ENCODE peak calls at places on chromosomes 2 and 18, in six cellular contexts. T, O, L, B, R and Y are unnamed samples.

GRCh38 chr18:13159579-13159978 is 59.0 kb upstream of the LDLRAD4 start:
- DNase-seq in T (peak), O (no peak), L (peak), B (no peak), R (no peak), Y (peak)

GRCh38 chr2:158845869-158846268 is 50.8 kb downstream of the DAPL1 start:
- DNase-seq in T (no peak), O (no peak), L (no peak), B (no peak), R (no peak), Y (no peak)

GRCh38 chr2:189164732-189165131 is 14.8 kb downstream of the COL5A2 start:
- DNase-seq in T (no peak), O (no peak), L (no peak), B (no peak), R (no peak), Y (no peak)

GRCh38 chr2:3805120-3805519 is 101.7 kb downstream of the DCDC2C start:
- DNase-seq in T (peak), O (no peak), L (no peak), B (no peak), R (no peak), Y (no peak)

GRCh38 chr2:11389551-11390528 is 45.4 kb upstream of the ROCK2 start:
- DNase-seq in T (no peak), O (no peak), L (no peak), B (no peak), R (no peak), Y (no peak)

GRCh38 chr18:73614812-73615211 is 532.8 kb downstream of the FBXO15 start:
- DNase-seq in T (no peak), O (no peak), L (no peak), B (no peak), R (no peak), Y (no peak)

GRCh38 chr18:55189972-55190371 is 230.7 kb upstream of the CCDC68 start:
- DNase-seq in T (no peak), O (no peak), L (no peak), B (no peak), R (no peak), Y (no peak)

GRCh38 chr18:68233043-68233442 is 481.9 kb downstream of the TMX3 start:
- DNase-seq in T (no peak), O (no peak), L (no peak), B (no peak), R (no peak), Y (no peak)

GRCh38 chr2:23376972-23377371 is 8.0 kb upstream of the KLHL29 start:
- DNase-seq in T (no peak), O (no peak), L (no peak), B (no peak), R (no peak), Y (no peak)

GRCh38 chr2:215793747-215794595 is 219.4 kb downstream of the MREG start:
- DNase-seq in T (no peak), O (no peak), L (no peak), B (no peak), R (no peak), Y (no peak)

GRCh38 chr2:148590613-148591012 is 53.9 kb upstream of the EPC2 start:
- DNase-seq in T (no peak), O (no peak), L (no peak), B (no peak), R (no peak), Y (no peak)

GRCh38 chr2:146764301-146764700 is 1080.5 kb upstream of the ACVR2A start:
- DNase-seq in T (no peak), O (no peak), L (no peak), B (no peak), R (no peak), Y (no peak)

GRCh38 chr18:3808985-3809780 is 359.2 kb downstream of the TGIF1 start:
- DNase-seq in T (no peak), O (no peak), L (no peak), B (no peak), R (no peak), Y (no peak)

GRCh38 chr2:227703280-227703732 is 14.5 kb downstream of the SLC19A3 start:
- DNase-seq in T (no peak), O (no peak), L (no peak), B (no peak), R (no peak), Y (no peak)

GRCh38 chr2:139790807-139791206 is 1010.6 kb upstream of the NXPH2 start:
- DNase-seq in T (no peak), O (no peak), L (no peak), B (no peak), R (no peak), Y (peak)

GRCh38 chr2:239495816-239496371 is 95.1 kb upstream of the HDAC4 start:
- DNase-seq in T (peak), O (no peak), L (no peak), B (no peak), R (no peak), Y (no peak)

GRCh38 chr18:40935423-40935822 is 1019.6 kb upstream of the PIK3C3 start:
- DNase-seq in T (no peak), O (no peak), L (no peak), B (no peak), R (no peak), Y (peak)

GRCh38 chr18:71815305-71815704 is 728.8 kb downstream of the CBLN2 start:
- DNase-seq in T (no peak), O (no peak), L (no peak), B (no peak), R (no peak), Y (no peak)

GRCh38 chr2:98917031-98917459 is 19.0 kb downstream of the CRACDL start:
- DNase-seq in T (no peak), O (no peak), L (no peak), B (no peak), R (no peak), Y (no peak)

GRCh38 chr18:39453882-39454281 is 1888.3 kb upstream of the CELF4 start:
- DNase-seq in T (no peak), O (no peak), L (no peak), B (no peak), R (no peak), Y (no peak)

GRCh38 chr2:230660294-230661060 is 52.2 kb upstream of the CAB39 start:
- DNase-seq in T (no peak), O (peak), L (no peak), B (no peak), R (no peak), Y (no peak)

GRCh38 chr2:166375205-166375735 is 474 bp downstream of the SCN9A start:
- DNase-seq in T (no peak), O (no peak), L (no peak), B (no peak), R (no peak), Y (no peak)

GRCh38 chr2:62789518-62789917 is 84.0 kb downstream of the EHBP1 start:
- DNase-seq in T (no peak), O (no peak), L (no peak), B (no peak), R (no peak), Y (no peak)

GRCh38 chr2:241659150-241659739 is 21.8 kb downstream of the ATG4B start:
- DNase-seq in T (peak), O (peak), L (no peak), B (no peak), R (peak), Y (no peak)
- TF ChIP-seq CTCF in T (peak), O (peak), L (peak), B (peak), R (no peak), Y (peak)

DNA sequence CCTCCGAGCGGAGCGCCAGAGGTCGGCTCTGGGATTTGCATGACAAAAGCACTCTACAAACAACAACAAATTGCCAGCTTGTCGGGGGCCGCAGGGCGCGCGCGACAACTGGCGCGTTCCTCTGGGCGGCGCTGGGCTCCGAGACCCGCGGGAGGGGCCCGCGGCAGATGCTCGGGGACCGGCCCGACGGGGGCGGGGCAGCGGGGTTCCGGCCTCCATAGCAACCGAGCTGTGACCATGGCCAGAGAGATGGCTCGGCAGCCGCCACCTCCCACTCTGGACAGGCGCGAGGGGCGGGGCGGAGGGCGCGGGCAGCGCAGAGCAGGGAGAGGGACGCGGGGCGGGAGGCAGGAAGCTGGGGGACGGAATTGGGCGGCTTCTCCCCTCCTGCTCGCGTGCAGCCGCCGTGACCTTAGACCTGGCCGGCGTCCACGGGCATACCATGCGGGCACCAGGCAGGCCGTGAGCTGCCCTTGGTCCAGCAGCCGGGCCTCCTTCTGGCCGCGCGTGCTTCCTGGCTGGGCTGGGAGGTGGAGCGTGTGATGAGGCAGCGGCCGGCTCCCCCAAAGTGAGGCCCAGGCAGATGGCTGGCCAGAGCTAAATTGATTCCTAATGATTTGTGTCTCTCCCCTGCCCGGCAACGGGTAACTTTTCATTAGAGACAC is 171.5 kb downstream of the CELF4 start:
- DNase-seq in T (peak), O (peak), L (no peak), B (no peak), R (no peak), Y (peak)
- TF ChIP-seq CTCF in T (no peak), O (no peak), L (no peak), B (peak), R (no peak), Y (no peak)

DNA sequence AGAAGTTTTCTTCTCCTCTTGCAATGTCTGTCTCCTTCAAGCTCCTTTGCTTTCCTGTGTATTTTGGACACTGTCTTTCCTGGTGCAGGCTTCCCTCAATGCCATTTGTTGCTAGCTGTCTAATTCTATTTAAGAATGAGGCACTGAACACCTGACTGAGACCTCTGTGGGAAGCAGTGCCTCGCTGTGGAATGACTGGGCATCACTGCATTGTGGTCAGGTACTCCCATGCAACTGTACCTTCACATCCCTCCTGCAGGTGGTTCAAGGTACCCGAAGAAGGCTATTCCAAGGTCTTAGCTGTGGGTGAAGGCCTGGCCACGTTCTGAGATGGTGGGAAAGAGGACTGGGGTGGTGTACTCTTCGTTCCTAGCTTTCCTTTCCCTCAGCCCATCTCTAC is 152.8 kb upstream of the CTAGE1 start:
- DNase-seq in T (no peak), O (no peak), L (no peak), B (no peak), R (no peak), Y (no peak)
- TF ChIP-seq CTCF in T (no peak), O (no peak), L (no peak), B (no peak), R (no peak), Y (no peak)

DNA sequence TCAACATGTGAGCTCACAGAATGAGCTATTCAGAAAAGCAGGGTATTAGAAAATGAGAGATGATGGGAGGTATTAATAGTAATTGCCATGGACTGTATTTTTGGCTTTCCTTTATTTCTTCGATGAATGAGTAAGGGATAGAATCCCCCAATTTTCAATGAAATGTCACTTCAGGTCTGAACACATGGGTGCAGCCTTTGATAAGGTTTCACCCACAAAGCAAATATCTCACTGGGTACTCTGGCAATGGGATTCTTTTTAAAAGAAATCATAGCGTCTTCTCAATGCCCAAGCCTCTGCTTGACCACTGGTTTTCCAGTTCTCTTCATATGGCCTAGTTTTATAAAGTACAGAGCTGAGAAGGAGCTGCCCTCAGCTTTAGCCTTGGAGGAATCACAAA is 610.5 kb upstream of the FANCL start:
- DNase-seq in T (no peak), O (no peak), L (no peak), B (no peak), R (no peak), Y (no peak)
- TF ChIP-seq CTCF in T (no peak), O (no peak), L (no peak), B (peak), R (no peak), Y (no peak)

DNA sequence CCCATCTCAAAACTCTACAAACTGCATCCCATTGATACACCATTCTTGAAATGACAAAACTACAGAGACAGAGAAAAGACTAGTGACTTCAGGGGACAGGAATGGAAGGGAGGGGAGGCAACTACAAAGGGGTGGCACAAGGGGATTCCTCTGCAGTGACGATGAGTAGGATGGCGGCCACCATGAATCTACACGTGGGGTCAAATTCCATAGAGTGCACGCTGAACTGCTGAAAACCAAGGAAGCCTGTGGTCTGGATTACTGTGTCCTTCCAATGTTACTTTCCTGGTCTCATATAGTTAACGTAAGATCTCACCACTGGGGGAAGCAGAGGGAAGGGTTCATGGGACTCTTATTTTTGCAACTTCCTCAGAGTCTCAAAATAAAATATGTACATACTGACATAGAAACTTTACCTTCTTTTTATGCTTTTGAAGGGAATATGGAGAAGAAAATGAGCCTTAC is 23.6 kb downstream of the COX7A2L start:
- DNase-seq in T (no peak), O (no peak), L (no peak), B (no peak), R (no peak), Y (no peak)
- TF ChIP-seq CTCF in T (peak), O (no peak), L (no peak), B (peak), R (no peak), Y (no peak)

GRCh38 chr2:125313806-125314205 is 1288.7 kb downstream of the CNTNAP5 start:
- DNase-seq in T (no peak), O (no peak), L (no peak), B (no peak), R (no peak), Y (no peak)
- TF ChIP-seq CTCF in T (no peak), O (no peak), L (no peak), B (no peak), R (no peak), Y (no peak)